ENCODE peak calls at places on chromosomes 12 and 14, in six cellular contexts. I, J, P, A, U and O are unnamed samples.

GRCh38 chr12:19908825-19909224 is 459.5 kb upstream of the PDE3A start:
- ATAC-seq in A (no peak), U (peak), J (no peak), I (no peak), P (no peak), O (no peak)

GRCh38 chr12:55974308-55974724 is 438 bp downstream of the RAB5B start:
- ATAC-seq in U (peak), I (peak), J (peak), A (peak), P (peak), O (no peak)

GRCh38 chr14:34379809-34380147 is 82.3 kb downstream of the SPTSSA start:
- ATAC-seq in J (no peak), I (no peak), A (no peak), P (peak), U (no peak), O (no peak)

GRCh38 chr12:74476234-74476633 is 61.4 kb upstream of the ATXN7L3B start:
- ATAC-seq in A (no peak), J (no peak), U (no peak), I (no peak), P (no peak), O (no peak)

GRCh38 chr12:88052686-88053085 is 23.5 kb upstream of the C12orf50 start:
- ATAC-seq in P (peak), I (peak), A (no peak), J (peak), U (peak), O (no peak)

GRCh38 chr14:31228533-31228932 is 20.9 kb upstream of the HECTD1 start:
- ATAC-seq in A (no peak), U (peak), P (no peak), I (no peak), J (no peak), O (no peak)

GRCh38 chr12:69388371-69388770 is 28.8 kb downstream of the YEATS4 start:
- ATAC-seq in I (peak), U (peak), A (no peak), P (peak), J (peak), O (no peak)

GRCh38 chr12:90250766-90251165 is 542.1 kb upstream of the ATP2B1 start:
- ATAC-seq in P (no peak), J (no peak), A (no peak), U (peak), I (no peak), O (peak)

GRCh38 chr14:68711551-68712437 is 81.1 kb downstream of the ZFP36L1 start:
- ATAC-seq in J (no peak), I (no peak), P (no peak), U (no peak), A (no peak), O (no peak)

GRCh38 chr12:85394809-85395208 is 114.8 kb downstream of the ALX1 start:
- ATAC-seq in U (no peak), I (peak), J (no peak), A (no peak), P (no peak), O (no peak)

GRCh38 chr12:2458113-2458414 is 336.7 kb upstream of the FKBP4 start:
- ATAC-seq in A (no peak), U (no peak), P (no peak), J (no peak), I (no peak), O (no peak)

GRCh38 chr14:91281346-91281745 is 36.8 kb upstream of the GPR68 start:
- ATAC-seq in I (no peak), J (no peak), U (no peak), P (no peak), A (no peak), O (no peak)

GRCh38 chr12:86122846-86123468 is 133.2 kb downstream of the MGAT4C start:
- ATAC-seq in A (no peak), I (peak), U (no peak), J (no peak), P (no peak), O (no peak)

GRCh38 chr14:96287856-96288255 is 31.8 kb downstream of the BDKRB1 start:
- ATAC-seq in P (no peak), I (no peak), J (no peak), A (no peak), U (no peak), O (no peak)

GRCh38 chr14:70987042-70987441 is 79.8 kb downstream of the PCNX1 start:
- ATAC-seq in P (no peak), J (no peak), U (no peak), A (no peak), I (no peak), O (no peak)

GRCh38 chr14:91202234-91202974 is 42.1 kb downstream of the GPR68 start:
- ATAC-seq in P (no peak), J (peak), U (no peak), I (no peak), A (peak), O (peak)

GRCh38 chr14:69275331-69275730 is 15.4 kb downstream of the GALNT16 start:
- ATAC-seq in J (no peak), A (no peak), P (no peak), U (no peak), I (no peak), O (no peak)

GRCh38 chr14:24367506-24368214 is at the start of gene NFATC4:
- ATAC-seq in I (peak), P (peak), A (peak), U (peak), J (peak), O (peak)

GRCh38 chr12:24840046-24840800 is 108.7 kb downstream of the BCAT1 start:
- ATAC-seq in I (no peak), A (no peak), P (no peak), J (no peak), U (peak), O (peak)

GRCh38 chr14:53963491-53964227 is 7.0 kb upstream of the BMP4 start:
- ATAC-seq in I (peak), A (peak), P (no peak), J (no peak), U (no peak), O (peak)

GRCh38 chr14:93286212-93286890 is 46.5 kb downstream of the BTBD7 start:
- ATAC-seq in U (peak), P (no peak), I (peak), A (no peak), J (no peak), O (no peak)

GRCh38 chr14:97177016-97177415 is 379.8 kb downstream of the VRK1 start:
- ATAC-seq in J (peak), U (peak), P (peak), A (no peak), I (peak), O (no peak)

GRCh38 chr14:56199976-56200577 is 81.9 kb downstream of the PELI2 start:
- ATAC-seq in J (no peak), A (no peak), U (peak), P (no peak), I (no peak), O (no peak)

GRCh38 chr12:674272-674781 is 11.1 kb upstream of the NINJ2 start:
- ATAC-seq in J (peak), A (peak), U (peak), I (peak), P (no peak), O (no peak)

GRCh38 chr12:96343347-96343954 is 56.8 kb downstream of the CDK17 start:
- ATAC-seq in P (no peak), J (no peak), A (no peak), I (no peak), U (peak), O (no peak)

GRCh38 chr12:85041395-85041794 is 5.2 kb downstream of the LRRIQ1 start:
- ATAC-seq in A (no peak), U (no peak), J (no peak), P (no peak), I (no peak), O (no peak)

GRCh38 chr12:39675263-39675662 is 55.7 kb upstream of the ABCD2 start:
- ATAC-seq in A (no peak), J (no peak), U (no peak), P (no peak), I (no peak), O (no peak)

GRCh38 chr12:115251727-115252126 is 567.8 kb upstream of the TBX3 start:
- ATAC-seq in U (no peak), I (no peak), J (no peak), A (no peak), P (no peak), O (no peak)

GRCh38 chr14:50773632-50774541 is 57.1 kb downstream of the NIN start:
- ATAC-seq in A (peak), I (peak), P (peak), J (peak), U (peak), O (no peak)

GRCh38 chr14:59565112-59565511 is 11.5 kb downstream of the CCDC175 start:
- ATAC-seq in A (no peak), I (no peak), J (no peak), U (no peak), P (no peak), O (no peak)

GRCh38 chr12:51941011-51941561 is 10.4 kb upstream of the ACVR1B start:
- ATAC-seq in I (no peak), J (no peak), A (peak), P (peak), U (no peak), O (no peak)

GRCh38 chr12:22355011-22355580 is 20.6 kb upstream of the ST8SIA1 start:
- ATAC-seq in P (no peak), U (no peak), J (no peak), I (no peak), A (no peak), O (no peak)

GRCh38 chr14:101399737-101400517 is 161.4 kb upstream of the DIO3 start:
- ATAC-seq in P (no peak), U (no peak), I (no peak), J (no peak), A (no peak), O (no peak)

GRCh38 chr14:97387252-97387882 is 590.2 kb downstream of the VRK1 start:
- ATAC-seq in A (no peak), U (peak), P (no peak), J (no peak), I (no peak), O (no peak)

GRCh38 chr12:65490193-65490592 is 211.7 kb downstream of the MSRB3 start:
- ATAC-seq in P (no peak), U (no peak), A (no peak), I (no peak), J (no peak), O (no peak)

GRCh38 chr12:32533971-32534590 is 134.7 kb downstream of the FGD4 start:
- ATAC-seq in P (peak), I (peak), A (peak), U (peak), J (peak), O (peak)

GRCh38 chr12:7853557-7853956 is 19.2 kb downstream of the SLC2A14 start:
- ATAC-seq in J (no peak), I (no peak), P (no peak), U (no peak), A (no peak), O (no peak)

GRCh38 chr12:129084875-129085826 is 231.9 kb downstream of the GLT1D1 start:
- ATAC-seq in A (peak), I (no peak), J (no peak), U (no peak), P (no peak), O (no peak)

GRCh38 chr14:22540811-22541360 is 48.1 kb downstream of the DAD1 start:
- ATAC-seq in J (no peak), I (no peak), A (no peak), P (no peak), U (no peak), O (no peak)

GRCh38 chr12:122003646-122004611 is 17.8 kb upstream of the BCL7A start:
- ATAC-seq in I (no peak), A (peak), U (peak), J (peak), P (no peak), O (no peak)

DNA sequence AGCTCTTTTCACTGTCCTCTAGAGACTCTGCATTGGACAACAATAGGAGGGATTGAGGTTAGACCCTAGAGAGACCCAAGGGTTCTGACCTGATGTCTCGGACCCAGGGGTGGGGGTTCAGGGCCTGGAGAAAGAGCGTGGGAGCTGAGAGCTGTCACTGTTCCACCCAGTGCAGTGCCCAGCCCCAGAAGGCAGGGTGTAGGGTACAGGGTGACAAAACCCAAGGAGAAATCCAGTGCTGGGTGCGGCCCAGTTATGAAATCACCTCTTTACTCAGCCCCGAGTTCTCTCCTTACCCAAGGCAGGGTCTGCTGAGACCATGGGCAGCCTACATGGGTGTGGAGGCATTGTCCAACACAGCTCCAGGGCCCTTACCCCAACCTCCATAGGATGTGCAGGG is 2.6 kb downstream of the AQP2 start:
- ATAC-seq in U (no peak), A (peak), J (no peak), I (no peak), P (no peak), O (no peak)
- TF ChIP-seq POLR2A in U (no peak), A (no peak), J (no peak), I (no peak), P (no peak), O (no peak)

GRCh38 chr12:42145552-42146215 is 1.0 kb upstream of the GXYLT1 start:
- ATAC-seq in J (peak), U (no peak), P (peak), I (peak), A (no peak), O (no peak)
- TF ChIP-seq CTCF in J (peak), U (no peak), P (peak), I (peak), A (no peak), O (no peak)

DNA sequence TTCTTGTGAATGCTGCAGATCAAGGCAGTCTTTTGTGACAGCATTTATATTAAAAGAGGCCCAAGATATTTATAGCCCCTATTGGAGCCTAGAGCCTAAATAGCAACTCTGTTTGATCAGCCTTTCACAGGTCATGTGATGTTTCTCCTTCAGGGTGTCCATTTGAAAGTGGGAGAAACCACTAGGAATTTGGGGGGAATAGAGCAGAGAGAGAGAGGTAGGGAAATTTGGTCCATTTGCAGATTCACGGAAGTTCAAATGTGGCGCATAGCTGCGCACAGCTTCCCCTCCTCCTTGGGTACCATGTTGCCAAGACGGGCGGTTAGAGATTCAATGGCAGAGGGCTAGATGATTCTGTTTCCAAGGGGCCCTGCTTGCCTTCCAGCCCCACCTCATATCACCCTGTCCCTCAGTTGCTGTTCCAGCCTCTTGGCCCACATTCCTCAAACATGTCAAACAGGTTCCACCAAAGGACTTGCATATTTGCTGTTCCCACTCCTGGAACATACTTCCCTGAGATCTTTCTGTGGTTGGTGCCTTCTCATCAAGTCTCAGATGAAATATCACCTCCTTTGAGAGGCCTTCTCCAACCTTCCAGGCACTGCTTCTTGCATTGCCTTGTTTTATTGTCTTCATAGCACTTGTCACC is 220.8 kb downstream of the CHST11 start:
- ATAC-seq in U (no peak), P (no peak), A (peak), I (no peak), J (no peak), O (no peak)
- TF ChIP-seq EP300 in U (no peak), P (no peak), A (no peak), I (no peak), J (no peak), O (no peak)

DNA sequence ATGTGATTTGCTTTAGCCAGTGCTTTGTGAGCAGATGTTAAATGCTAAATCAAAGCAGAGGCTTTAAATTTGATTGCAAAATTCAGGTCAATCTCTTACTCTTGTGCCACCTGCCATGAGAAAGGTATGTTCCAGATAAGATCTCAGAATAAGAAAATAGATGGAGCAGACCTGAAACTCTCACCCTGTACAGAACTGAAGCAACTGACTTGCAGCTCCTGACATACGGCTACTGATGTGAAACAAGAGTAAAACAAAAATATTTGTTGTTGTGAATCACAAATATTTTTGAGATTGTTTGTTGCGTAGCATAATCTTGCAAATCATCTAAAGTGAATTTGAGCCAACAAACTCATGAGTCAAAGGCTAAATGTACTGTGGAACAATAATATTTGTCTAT is 3.5 kb upstream of the OSBPL8 start:
- ATAC-seq in U (no peak), J (no peak), P (no peak), A (no peak), I (no peak), O (no peak)
- TF ChIP-seq POLR2A in U (no peak), J (no peak), P (no peak), A (no peak), I (no peak), O (no peak)

DNA sequence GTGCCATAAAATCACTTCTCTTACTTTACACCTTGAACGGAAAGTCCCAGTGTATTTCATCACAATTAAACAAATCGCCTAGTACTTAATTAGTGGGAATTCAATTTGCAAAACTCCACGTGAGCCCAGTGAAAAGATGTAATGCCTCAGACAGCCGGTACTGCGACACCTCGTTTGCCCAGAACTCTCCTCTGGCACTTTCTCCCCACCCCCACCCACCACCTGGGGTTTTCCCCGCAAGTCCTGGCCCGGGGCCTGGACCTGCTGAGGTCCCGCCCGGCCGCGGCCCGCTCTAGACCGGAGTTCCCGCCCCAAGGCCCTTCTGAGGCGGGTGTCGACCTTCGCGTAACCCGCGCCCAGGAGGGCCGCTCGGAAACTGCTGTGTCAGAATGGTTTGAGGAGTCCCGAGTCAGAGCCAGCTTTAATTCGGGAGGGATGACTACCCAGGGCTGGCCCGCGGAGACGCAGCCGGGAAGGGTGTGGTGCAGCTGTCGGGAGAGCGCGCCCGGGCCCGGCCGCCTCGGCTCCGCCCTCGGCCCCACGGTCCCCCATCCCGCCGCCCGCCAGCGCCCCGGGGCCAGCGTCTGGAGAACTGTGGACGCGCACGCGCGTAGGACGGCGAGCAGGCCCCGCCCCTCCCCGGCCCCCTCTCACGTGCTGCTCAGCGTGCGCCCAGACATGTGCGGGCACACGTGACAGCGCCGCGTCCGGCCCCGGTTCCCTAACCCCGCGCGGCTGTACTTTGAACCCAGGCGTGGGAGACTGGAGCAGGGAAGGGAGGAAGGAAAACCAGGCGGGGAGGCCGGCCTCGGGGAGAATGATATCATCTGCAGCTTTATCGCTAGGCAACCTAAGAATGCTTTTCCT is 10.8 kb downstream of the BHLHE41 start:
- ATAC-seq in U (peak), I (peak), A (peak), J (peak), P (peak), O (peak)
- TF ChIP-seq CTCF in U (peak), I (no peak), A (peak), J (peak), P (no peak), O (peak)